ENCODE peak calls at places on chromosomes 6 and 20, in seven cellular contexts. B is hepatocyte, R is IMR-90, U is OCI-LY7, M is H9, C is stomach, P is AG10803. N is an unnamed sample.

GRCh38 chr6:142443102-142443501 is 141.3 kb downstream of the ADGRG6 start:
- DNase-seq in C (no peak), P (no peak), R (no peak), U (no peak), B (no peak), M (no peak), N (no peak)

GRCh38 chr20:2122921-2123320 is 21.3 kb downstream of the STK35 start:
- DNase-seq in B (no peak), P (peak; percentile 57), R (peak; percentile 97), M (no peak), U (no peak), C (no peak), N (peak; percentile 41)

GRCh38 chr6:84515082-84515481 is 249.3 kb downstream of the TBX18 start:
- DNase-seq in M (no peak), R (no peak), B (no peak), P (no peak), U (no peak), C (no peak), N (no peak)

GRCh38 chr6:69719602-69720193 is 77.1 kb downstream of the LMBRD1 start:
- DNase-seq in P (peak; percentile 20), R (peak; percentile 37), C (no peak), B (peak; percentile 34), U (peak; percentile 14), M (no peak), N (no peak)

GRCh38 chr20:873875-874607 is 40.5 kb downstream of the FAM110A start:
- DNase-seq in B (no peak), M (no peak), R (no peak), P (no peak), C (no peak), U (no peak), N (no peak)

GRCh38 chr6:3867616-3868502 is 18.7 kb downstream of the FAM50B start:
- DNase-seq in P (peak; percentile 82), R (peak; percentile 64), C (no peak), B (no peak), M (no peak), U (no peak), N (no peak)

GRCh38 chr6:19895866-19896579 is 58.9 kb downstream of the ID4 start:
- DNase-seq in B (no peak), U (no peak), P (no peak), M (no peak), R (no peak), C (no peak), N (no peak)

GRCh38 chr20:23144856-23145255 is 58.7 kb upstream of the CD93 start:
- DNase-seq in C (no peak), B (no peak), U (no peak), P (no peak), M (no peak), R (no peak), N (no peak)

GRCh38 chr6:158143700-158144099 is 24.4 kb downstream of the SERAC1 start:
- DNase-seq in B (no peak), R (peak; percentile 7), M (peak; percentile 36), P (peak; percentile 51), U (peak; percentile 11), C (no peak), N (no peak)

GRCh38 chr6:128491041-128491642 is 29.3 kb downstream of the PTPRK start:
- DNase-seq in U (no peak), P (no peak), R (no peak), M (no peak), C (no peak), B (no peak), N (no peak)

GRCh38 chr6:128482642-128483041 is 37.8 kb downstream of the PTPRK start:
- DNase-seq in B (no peak), R (no peak), M (no peak), U (no peak), P (no peak), C (no peak), N (no peak)

GRCh38 chr6:128487746-128488145 is 32.7 kb downstream of the PTPRK start:
- DNase-seq in U (no peak), P (peak; percentile 31), C (no peak), R (peak; percentile 85), B (no peak), M (no peak), N (no peak)

GRCh38 chr6:128483472-128484135 is 36.8 kb downstream of the PTPRK start:
- DNase-seq in M (no peak), U (no peak), C (no peak), B (no peak), P (no peak), R (no peak), N (no peak)

DNA sequence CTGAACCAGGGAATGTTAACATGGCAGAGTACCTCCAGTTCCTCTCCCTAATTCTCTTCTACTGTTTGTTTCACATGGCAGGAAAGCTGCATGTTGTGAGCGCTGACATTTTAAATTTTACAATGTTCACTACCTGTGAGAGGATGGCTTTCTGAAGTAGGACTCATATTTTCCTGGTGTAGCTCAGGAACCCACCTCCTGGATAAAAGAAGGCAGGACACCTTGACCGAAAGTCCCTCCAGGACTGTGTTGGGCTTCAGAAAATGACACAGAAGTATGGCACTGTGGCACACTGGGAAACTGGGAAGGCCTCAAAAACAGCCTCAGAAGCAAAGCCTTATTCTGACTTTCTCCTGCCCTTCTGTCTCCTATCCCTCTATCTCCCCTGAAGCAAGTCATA is 33.3 kb downstream of the PTPRK start:
- DNase-seq in M (no peak), B (peak; percentile 36), U (no peak), P (no peak), C (no peak), R (no peak), N (no peak)
- TF ChIP-seq CTCF in M (peak; percentile 57), B (peak; percentile 20), U (no peak), P (peak; percentile 18), C (peak; percentile 6), R (peak; percentile 18), N (peak; percentile 32)

GRCh38 chr6:47355496-47355895 is 45.8 kb upstream of the TNFRSF21 start:
- DNase-seq in C (no peak), P (no peak), M (no peak), B (no peak), U (no peak), R (no peak), N (no peak)

GRCh38 chr6:47353822-47354221 is 44.1 kb upstream of the TNFRSF21 start:
- DNase-seq in B (no peak), M (no peak), R (no peak), U (no peak), C (no peak), P (no peak), N (no peak)

GRCh38 chr6:47352966-47353365 is 43.3 kb upstream of the TNFRSF21 start:
- DNase-seq in U (no peak), P (no peak), R (no peak), M (no peak), C (no peak), B (no peak), N (no peak)

GRCh38 chr6:47349931-47350330 is 40.2 kb upstream of the TNFRSF21 start:
- DNase-seq in U (no peak), C (no peak), M (no peak), P (no peak), B (no peak), R (no peak), N (no peak)

DNA sequence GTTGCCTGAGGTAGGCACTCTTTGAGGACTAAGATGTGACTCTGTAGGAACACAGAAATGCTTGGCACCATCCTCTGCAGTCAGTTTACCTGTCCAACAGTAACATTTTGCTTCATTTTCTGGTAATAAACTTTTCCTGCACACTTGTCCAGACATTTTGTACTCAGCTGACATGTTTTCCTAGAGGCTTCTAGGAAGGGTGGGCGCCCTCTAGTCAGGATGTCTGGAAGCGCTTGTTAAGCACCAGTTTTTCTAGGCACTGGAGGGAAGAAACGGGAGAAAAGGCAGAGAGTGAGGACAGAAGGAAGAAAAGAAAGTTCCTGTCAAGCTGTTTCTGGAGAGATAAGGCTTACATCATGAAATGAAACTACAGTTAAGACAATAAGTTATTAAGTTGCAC is 42.5 kb upstream of the TNFRSF21 start:
- DNase-seq in C (no peak), U (no peak), B (no peak), M (no peak), R (no peak), P (no peak), N (no peak)
- TF ChIP-seq CTCF in C (no peak), U (peak; percentile 69), B (no peak), M (peak; percentile 62), R (peak; percentile 18), P (peak; percentile 25), N (no peak)

DNA sequence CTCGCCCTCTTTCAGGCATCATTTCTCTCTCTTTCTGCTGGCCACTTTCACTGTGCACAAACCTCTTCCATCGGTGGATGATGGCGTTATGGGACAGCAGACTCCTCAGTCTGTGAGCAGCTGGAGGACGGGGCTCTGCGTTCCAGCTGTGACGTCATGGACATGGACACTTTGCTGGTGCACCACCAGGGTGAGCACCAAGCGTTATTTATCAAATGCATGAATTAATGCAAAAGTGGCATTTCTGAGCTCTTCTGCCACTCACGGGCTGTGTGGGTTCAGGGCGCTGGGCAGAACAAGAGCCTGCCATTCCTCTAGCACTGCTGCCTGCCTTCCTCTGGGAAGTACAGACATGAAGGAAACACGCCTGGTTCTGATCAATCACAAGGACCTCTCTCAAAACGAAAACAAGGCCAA is 82.9 kb upstream of the MPC1 start:
- DNase-seq in C (no peak), U (no peak), P (peak; percentile 64), B (no peak), R (peak; percentile 32), M (no peak), N (peak; percentile 42)
- TF ChIP-seq CTCF in C (no peak), U (peak; percentile 22), P (peak; percentile 53), B (no peak), R (peak; percentile 13), M (no peak), N (peak; percentile 34)

GRCh38 chr20:15759546-15760216 is 813.6 kb downstream of the KIF16B start:
- DNase-seq in U (no peak), R (no peak), M (no peak), P (peak; percentile 8), B (peak; percentile 38), C (no peak), N (no peak)
- TF ChIP-seq CTCF in U (no peak), R (peak; percentile 28), M (no peak), P (peak; percentile 23), B (peak; percentile 43), C (no peak), N (no peak)

GRCh38 chr20:46771195-46771588 is 61.7 kb downstream of the SLC2A10 start:
- DNase-seq in C (no peak), M (no peak), B (no peak), P (no peak), U (no peak), R (no peak), N (no peak)

GRCh38 chr20:46770330-46771194 is 61.1 kb downstream of the SLC2A10 start:
- DNase-seq in P (no peak), R (peak; percentile 58), C (no peak), U (peak; percentile 33), B (no peak), M (no peak), N (no peak)

GRCh38 chr20:46773680-46774079 is 64.2 kb downstream of the SLC2A10 start:
- DNase-seq in C (no peak), M (no peak), U (no peak), B (no peak), R (no peak), P (no peak), N (no peak)

GRCh38 chr20:46774943-46775560 is 65.6 kb downstream of the SLC2A10 start:
- DNase-seq in C (no peak), P (no peak), R (no peak), M (no peak), B (no peak), U (no peak), N (no peak)

DNA sequence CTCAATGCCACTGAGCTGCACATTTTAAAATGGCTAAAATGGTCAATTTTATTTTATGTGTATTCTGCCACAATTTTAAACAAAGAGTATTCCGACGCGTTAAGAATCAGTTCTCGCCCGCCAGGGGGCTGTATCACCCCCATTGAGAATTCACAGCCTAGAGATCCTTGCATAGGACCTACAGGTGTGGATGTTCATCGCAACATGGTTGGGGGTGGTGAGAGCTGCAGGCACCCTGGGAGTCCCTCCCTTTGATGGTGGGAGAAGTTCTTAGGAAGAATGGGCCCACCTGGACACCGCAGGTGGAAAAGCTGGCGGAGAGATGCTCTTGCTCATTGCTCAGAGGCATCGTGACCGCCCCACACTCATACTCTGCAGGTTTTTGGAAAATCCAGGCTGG is 63.5 kb downstream of the SLC2A10 start:
- DNase-seq in R (no peak), U (no peak), B (peak; percentile 18), C (no peak), M (no peak), P (no peak), N (no peak)
- TF ChIP-seq CTCF in R (no peak), U (no peak), B (peak; percentile 37), C (no peak), M (peak; percentile 57), P (peak; percentile 23), N (no peak)

N was measured in left ventricle myocardium inferior.